ENCODE peak calls at places on chromosome X, in ten cellular contexts. One of them, this sample, is unnamed.

GRCh38 chrX:119477812-119478232 is 9.6 kb downstream of the SLC25A5 start:
- DNase-seq in left ventricle myocardium inferior: no peak
- DNase-seq in Peyer's patch: peak
- DNase-seq in RWPE1: no peak
- DNase-seq in kidney: no peak
- DNase-seq in tibial artery: peak
- DNase-seq in tibial nerve: peak
- DNase-seq in OCI-LY7: no peak
- DNase-seq in CD4-positive, alpha-beta T cell: no peak
- DNase-seq in A673: peak
- DNase-seq in this sample: peak

GRCh38 chrX:120251471-120252011 is 929 bp downstream of the ZBTB33 start:
- DNase-seq in RWPE1: peak
- DNase-seq in kidney: no peak
- DNase-seq in Peyer's patch: peak
- DNase-seq in left ventricle myocardium inferior: no peak
- DNase-seq in CD4-positive, alpha-beta T cell: peak
- DNase-seq in A673: peak
- DNase-seq in OCI-LY7: peak
- DNase-seq in tibial nerve: peak
- DNase-seq in tibial artery: no peak
- DNase-seq in this sample: no peak

GRCh38 chrX:11888421-11888820 is 130.4 kb downstream of the MSL3 start:
- DNase-seq in tibial artery: no peak
- DNase-seq in tibial nerve: no peak
- DNase-seq in Peyer's patch: no peak
- DNase-seq in CD4-positive, alpha-beta T cell: no peak
- DNase-seq in RWPE1: no peak
- DNase-seq in kidney: no peak
- DNase-seq in OCI-LY7: no peak
- DNase-seq in left ventricle myocardium inferior: no peak
- DNase-seq in A673: no peak
- DNase-seq in this sample: no peak

GRCh38 chrX:68114573-68115199 is 318.6 kb downstream of the OPHN1 start:
- DNase-seq in tibial nerve: no peak
- DNase-seq in CD4-positive, alpha-beta T cell: no peak
- DNase-seq in A673: no peak
- DNase-seq in OCI-LY7: no peak
- DNase-seq in Peyer's patch: peak
- DNase-seq in kidney: no peak
- DNase-seq in left ventricle myocardium inferior: no peak
- DNase-seq in tibial artery: no peak
- DNase-seq in RWPE1: peak
- DNase-seq in this sample: peak

GRCh38 chrX:39196192-39197102 is 395.2 kb downstream of the MID1IP1 start:
- DNase-seq in A673: peak
- DNase-seq in left ventricle myocardium inferior: no peak
- DNase-seq in RWPE1: peak
- DNase-seq in OCI-LY7: peak
- DNase-seq in tibial artery: no peak
- DNase-seq in kidney: no peak
- DNase-seq in CD4-positive, alpha-beta T cell: no peak
- DNase-seq in tibial nerve: no peak
- DNase-seq in Peyer's patch: peak
- DNase-seq in this sample: peak

GRCh38 chrX:53481093-53481492 is 46.9 kb upstream of the HSD17B10 start:
- DNase-seq in tibial nerve: no peak
- DNase-seq in OCI-LY7: no peak
- DNase-seq in tibial artery: no peak
- DNase-seq in CD4-positive, alpha-beta T cell: no peak
- DNase-seq in RWPE1: no peak
- DNase-seq in A673: peak
- DNase-seq in kidney: no peak
- DNase-seq in Peyer's patch: no peak
- DNase-seq in left ventricle myocardium inferior: no peak
- DNase-seq in this sample: no peak

GRCh38 chrX:113947548-113947947 is 636.3 kb upstream of the HTR2C start:
- DNase-seq in RWPE1: peak
- DNase-seq in tibial nerve: no peak
- DNase-seq in kidney: no peak
- DNase-seq in tibial artery: no peak
- DNase-seq in A673: no peak
- DNase-seq in Peyer's patch: no peak
- DNase-seq in OCI-LY7: no peak
- DNase-seq in left ventricle myocardium inferior: no peak
- DNase-seq in CD4-positive, alpha-beta T cell: no peak
- DNase-seq in this sample: no peak

GRCh38 chrX:28847423-28847822 is 260.2 kb downstream of the IL1RAPL1 start:
- DNase-seq in OCI-LY7: no peak
- DNase-seq in kidney: peak
- DNase-seq in A673: no peak
- DNase-seq in left ventricle myocardium inferior: peak
- DNase-seq in CD4-positive, alpha-beta T cell: no peak
- DNase-seq in RWPE1: peak
- DNase-seq in Peyer's patch: no peak
- DNase-seq in tibial artery: no peak
- DNase-seq in tibial nerve: no peak
- DNase-seq in this sample: peak

GRCh38 chrX:53362439-53362838 is 60.0 kb downstream of the SMC1A start:
- DNase-seq in tibial nerve: no peak
- DNase-seq in A673: no peak
- DNase-seq in left ventricle myocardium inferior: no peak
- DNase-seq in RWPE1: no peak
- DNase-seq in tibial artery: no peak
- DNase-seq in CD4-positive, alpha-beta T cell: no peak
- DNase-seq in Peyer's patch: no peak
- DNase-seq in OCI-LY7: no peak
- DNase-seq in kidney: no peak
- DNase-seq in this sample: no peak

GRCh38 chrX:13015536-13016236 is 28.7 kb downstream of the FAM9C start:
- DNase-seq in OCI-LY7: no peak
- DNase-seq in RWPE1: no peak
- DNase-seq in CD4-positive, alpha-beta T cell: no peak
- DNase-seq in kidney: no peak
- DNase-seq in tibial nerve: no peak
- DNase-seq in Peyer's patch: no peak
- DNase-seq in tibial artery: no peak
- DNase-seq in left ventricle myocardium inferior: no peak
- DNase-seq in A673: no peak
- DNase-seq in this sample: no peak

GRCh38 chrX:13855689-13856425 is 39.0 kb upstream of the GPM6B start:
- DNase-seq in Peyer's patch: no peak
- DNase-seq in RWPE1: no peak
- DNase-seq in OCI-LY7: no peak
- DNase-seq in A673: peak
- DNase-seq in left ventricle myocardium inferior: no peak
- DNase-seq in CD4-positive, alpha-beta T cell: no peak
- DNase-seq in tibial artery: no peak
- DNase-seq in kidney: no peak
- DNase-seq in tibial nerve: no peak
- DNase-seq in this sample: no peak

GRCh38 chrX:48648299-48648698 is 35.3 kb upstream of the WAS start:
- DNase-seq in Peyer's patch: peak
- DNase-seq in kidney: no peak
- DNase-seq in tibial nerve: peak
- DNase-seq in OCI-LY7: peak
- DNase-seq in CD4-positive, alpha-beta T cell: peak
- DNase-seq in A673: peak
- DNase-seq in tibial artery: peak
- DNase-seq in RWPE1: peak
- DNase-seq in left ventricle myocardium inferior: peak
- DNase-seq in this sample: peak

GRCh38 chrX:130111935-130112221 is 1.6 kb upstream of the ELF4 start:
- DNase-seq in left ventricle myocardium inferior: no peak
- DNase-seq in OCI-LY7: no peak
- DNase-seq in tibial artery: no peak
- DNase-seq in A673: no peak
- DNase-seq in kidney: peak
- DNase-seq in CD4-positive, alpha-beta T cell: no peak
- DNase-seq in Peyer's patch: no peak
- DNase-seq in RWPE1: no peak
- DNase-seq in tibial nerve: no peak
- DNase-seq in this sample: no peak

GRCh38 chrX:137565921-137566745 is at the start of gene ZIC3:
- DNase-seq in Peyer's patch: no peak
- DNase-seq in tibial artery: peak
- DNase-seq in tibial nerve: peak
- DNase-seq in OCI-LY7: no peak
- DNase-seq in RWPE1: peak
- DNase-seq in A673: peak
- DNase-seq in left ventricle myocardium inferior: peak
- DNase-seq in CD4-positive, alpha-beta T cell: no peak
- DNase-seq in kidney: peak
- DNase-seq in this sample: peak

GRCh38 chrX:129577473-129577872 is 37.4 kb downstream of the OCRL start:
- DNase-seq in CD4-positive, alpha-beta T cell: no peak
- DNase-seq in left ventricle myocardium inferior: no peak
- DNase-seq in tibial nerve: peak
- DNase-seq in kidney: no peak
- DNase-seq in Peyer's patch: no peak
- DNase-seq in OCI-LY7: no peak
- DNase-seq in RWPE1: peak
- DNase-seq in tibial artery: peak
- DNase-seq in A673: peak
- DNase-seq in this sample: peak

GRCh38 chrX:16023790-16024734 is 99.3 kb upstream of the GRPR start:
- DNase-seq in left ventricle myocardium inferior: no peak
- DNase-seq in CD4-positive, alpha-beta T cell: no peak
- DNase-seq in A673: peak
- DNase-seq in OCI-LY7: no peak
- DNase-seq in tibial nerve: no peak
- DNase-seq in Peyer's patch: no peak
- DNase-seq in kidney: no peak
- DNase-seq in RWPE1: peak
- DNase-seq in tibial artery: no peak
- DNase-seq in this sample: peak

GRCh38 chrX:153537526-153538295 is 20.3 kb downstream of the ATP2B3 start:
- DNase-seq in left ventricle myocardium inferior: no peak
- DNase-seq in kidney: no peak
- DNase-seq in RWPE1: no peak
- DNase-seq in CD4-positive, alpha-beta T cell: no peak
- DNase-seq in Peyer's patch: no peak
- DNase-seq in A673: no peak
- DNase-seq in OCI-LY7: no peak
- DNase-seq in tibial nerve: no peak
- DNase-seq in tibial artery: no peak
- DNase-seq in this sample: no peak

GRCh38 chrX:35728481-35728880 is 69.7 kb upstream of the MAGEB16 start:
- DNase-seq in CD4-positive, alpha-beta T cell: no peak
- DNase-seq in Peyer's patch: no peak
- DNase-seq in kidney: no peak
- DNase-seq in OCI-LY7: no peak
- DNase-seq in tibial nerve: no peak
- DNase-seq in A673: no peak
- DNase-seq in left ventricle myocardium inferior: no peak
- DNase-seq in tibial artery: no peak
- DNase-seq in RWPE1: no peak
- DNase-seq in this sample: no peak

GRCh38 chrX:97050413-97050812 is 166.7 kb downstream of the RPA4 start:
- DNase-seq in tibial nerve: no peak
- DNase-seq in A673: no peak
- DNase-seq in kidney: no peak
- DNase-seq in tibial artery: no peak
- DNase-seq in CD4-positive, alpha-beta T cell: no peak
- DNase-seq in left ventricle myocardium inferior: no peak
- DNase-seq in OCI-LY7: no peak
- DNase-seq in Peyer's patch: no peak
- DNase-seq in RWPE1: no peak
- DNase-seq in this sample: no peak
- TF ChIP-seq CTCF in tibial nerve: no peak
- TF ChIP-seq CTCF in A673: no peak
- TF ChIP-seq CTCF in kidney: no peak
- TF ChIP-seq CTCF in tibial artery: no peak
- TF ChIP-seq CTCF in CD4-positive, alpha-beta T cell: no peak
- TF ChIP-seq CTCF in left ventricle myocardium inferior: no peak
- TF ChIP-seq CTCF in OCI-LY7: no peak
- TF ChIP-seq CTCF in Peyer's patch: no peak
- TF ChIP-seq CTCF in RWPE1: no peak
- TF ChIP-seq CTCF in this sample: no peak

GRCh38 chrX:123906557-123907316 is 46.9 kb downstream of the XIAP start:
- DNase-seq in RWPE1: no peak
- DNase-seq in OCI-LY7: no peak
- DNase-seq in CD4-positive, alpha-beta T cell: no peak
- DNase-seq in A673: no peak
- DNase-seq in tibial nerve: no peak
- DNase-seq in kidney: no peak
- DNase-seq in Peyer's patch: peak
- DNase-seq in tibial artery: no peak
- DNase-seq in left ventricle myocardium inferior: no peak
- DNase-seq in this sample: no peak
- H3K27ac ChIP-seq in RWPE1: no peak
- H3K27ac ChIP-seq in OCI-LY7: no peak
- H3K27ac ChIP-seq in CD4-positive, alpha-beta T cell: no peak
- H3K27ac ChIP-seq in A673: peak
- H3K27ac ChIP-seq in tibial nerve: no peak
- H3K27ac ChIP-seq in kidney: no peak
- H3K27ac ChIP-seq in Peyer's patch: peak
- H3K27ac ChIP-seq in tibial artery: no peak
- H3K27ac ChIP-seq in left ventricle myocardium inferior: peak
- H3K27ac ChIP-seq in this sample: no peak

GRCh38 chrX:7068939-7069367 is 78.6 kb upstream of the STS start:
- DNase-seq in tibial nerve: no peak
- DNase-seq in tibial artery: no peak
- DNase-seq in OCI-LY7: peak
- DNase-seq in A673: no peak
- DNase-seq in RWPE1: no peak
- DNase-seq in Peyer's patch: peak
- DNase-seq in left ventricle myocardium inferior: no peak
- DNase-seq in kidney: no peak
- DNase-seq in CD4-positive, alpha-beta T cell: peak
- DNase-seq in this sample: peak
- TF ChIP-seq CTCF in tibial nerve: no peak
- TF ChIP-seq CTCF in tibial artery: no peak
- TF ChIP-seq CTCF in OCI-LY7: peak
- TF ChIP-seq CTCF in A673: peak
- TF ChIP-seq CTCF in RWPE1: no peak
- TF ChIP-seq CTCF in Peyer's patch: no peak
- TF ChIP-seq CTCF in left ventricle myocardium inferior: no peak
- TF ChIP-seq CTCF in kidney: no peak
- TF ChIP-seq CTCF in CD4-positive, alpha-beta T cell: peak
- TF ChIP-seq CTCF in this sample: peak

DNA sequence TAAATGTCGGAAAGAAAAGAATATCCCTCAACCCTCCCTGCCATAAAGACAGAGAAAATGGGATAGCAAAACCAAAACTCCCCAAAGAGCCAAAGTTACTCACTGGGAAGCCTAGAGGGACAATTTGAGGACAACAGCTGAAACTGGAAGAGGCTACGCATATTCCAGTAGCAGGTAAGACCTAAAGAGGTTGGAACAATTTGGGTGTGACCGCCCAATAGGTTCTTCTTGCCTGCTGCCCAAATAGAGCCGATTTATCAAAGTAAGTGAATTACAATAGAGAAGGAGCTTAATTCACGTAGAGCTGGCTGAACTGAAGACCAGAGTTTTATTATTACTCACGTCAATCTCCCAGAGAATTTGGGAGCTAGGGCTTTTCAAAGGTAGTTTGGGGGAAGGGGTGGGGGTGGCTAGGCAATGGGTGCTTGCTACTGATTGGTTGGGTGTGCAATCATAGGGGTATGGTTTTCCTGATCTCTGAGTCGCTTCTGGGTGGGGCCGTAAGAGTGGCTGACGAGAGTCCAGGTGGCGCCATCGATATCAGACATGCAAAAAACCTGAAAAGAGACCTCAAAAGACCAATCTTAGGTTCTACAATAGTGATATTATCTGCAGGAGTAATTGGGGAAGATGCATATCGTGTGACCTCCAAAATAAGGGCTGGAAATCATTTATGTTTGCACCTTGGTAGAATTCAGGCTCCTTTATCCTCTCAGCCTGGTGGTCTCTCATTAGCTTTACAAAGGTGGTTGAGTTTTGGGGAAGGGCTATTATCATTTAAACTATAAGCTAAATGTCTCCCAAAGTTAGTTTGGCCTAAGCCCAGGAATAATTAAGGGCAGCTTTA is 39.0 kb upstream of the SLC7A3 start:
- DNase-seq in left ventricle myocardium inferior: no peak
- DNase-seq in OCI-LY7: no peak
- DNase-seq in tibial nerve: no peak
- DNase-seq in tibial artery: no peak
- DNase-seq in RWPE1: no peak
- DNase-seq in Peyer's patch: no peak
- DNase-seq in CD4-positive, alpha-beta T cell: no peak
- DNase-seq in A673: peak
- DNase-seq in kidney: no peak
- DNase-seq in this sample: no peak
- H3K27ac ChIP-seq in left ventricle myocardium inferior: no peak
- H3K27ac ChIP-seq in OCI-LY7: no peak
- H3K27ac ChIP-seq in tibial nerve: no peak
- H3K27ac ChIP-seq in tibial artery: no peak
- H3K27ac ChIP-seq in RWPE1: no peak
- H3K27ac ChIP-seq in Peyer's patch: no peak
- H3K27ac ChIP-seq in CD4-positive, alpha-beta T cell: no peak
- H3K27ac ChIP-seq in A673: no peak
- H3K27ac ChIP-seq in kidney: no peak
- H3K27ac ChIP-seq in this sample: no peak